ENCODE peak calls at places on chromosomes 2 and 18, in seven cellular contexts. K is WTC11, R is EL, Z is HEK293T, V is psoas muscle, B is ureter, N is NCI-H82. H is an unnamed sample.

GRCh38 chr18:35415511-35416427 is 38.6 kb upstream of the ZNF396 start:
- DNase-seq in R (peak), V (no peak), N (no peak), B (no peak), Z (no peak), K (no peak), H (no peak)

GRCh38 chr2:231934441-231935206 is 8.4 kb upstream of the NPPC start:
- DNase-seq in R (no peak), K (no peak), Z (no peak), B (no peak), N (no peak), V (no peak), H (no peak)

GRCh38 chr2:202172439-202173191 is 65.8 kb downstream of the SUMO1 start:
- DNase-seq in B (no peak), R (no peak), Z (no peak), V (no peak), K (no peak), N (no peak), H (no peak)

GRCh38 chr2:143717053-143717452 is 587.8 kb downstream of the ARHGAP15 start:
- DNase-seq in K (no peak), V (no peak), Z (no peak), R (peak), B (no peak), N (no peak), H (no peak)

GRCh38 chr2:142973160-142973821 is 95.8 kb downstream of the KYNU start:
- DNase-seq in N (no peak), R (no peak), B (no peak), Z (no peak), K (no peak), V (no peak), H (no peak)

GRCh38 chr2:164522561-164522981 is 98.7 kb downstream of the GRB14 start:
- DNase-seq in N (no peak), B (no peak), V (no peak), Z (no peak), R (no peak), K (no peak), H (no peak)

GRCh38 chr18:58670561-58671121 is 624 bp upstream of the MALT1 start:
- DNase-seq in B (no peak), Z (no peak), N (no peak), K (peak), V (no peak), R (no peak), H (no peak)

GRCh38 chr18:6648581-6648980 is 80.9 kb upstream of the ARHGAP28 start:
- DNase-seq in Z (no peak), K (no peak), B (no peak), N (no peak), R (no peak), V (no peak), H (no peak)

GRCh38 chr2:21372654-21373053 is 248.9 kb downstream of the TDRD15 start:
- DNase-seq in B (no peak), K (peak), R (peak), Z (peak), V (no peak), N (peak), H (no peak)

GRCh38 chr18:8350628-8351027 is 258.6 kb upstream of the RAB12 start:
- DNase-seq in R (no peak), N (no peak), K (no peak), B (no peak), V (no peak), Z (no peak), H (no peak)

GRCh38 chr2:69163109-69163508 is 150.1 kb downstream of the ANTXR1 start:
- DNase-seq in V (no peak), N (no peak), B (no peak), K (no peak), Z (no peak), R (peak), H (no peak)

GRCh38 chr2:171411791-171412483 is 21.9 kb downstream of the METTL8 start:
- DNase-seq in V (no peak), B (no peak), R (peak), Z (no peak), N (no peak), K (no peak), H (no peak)